ENCODE peak calls at places on chromosome 10, in six cellular contexts. D is stomach, L is A549, O is spleen, K is thyroid gland, S is lower leg skin. G is an unnamed sample.

GRCh38 chr10:5570979-5571810 is 46.4 kb downstream of the CALML3 start:
- DNase-seq in D (no peak), L (no peak), O (peak), K (no peak), S (no peak), G (no peak)

GRCh38 chr10:131695814-131696165 is 205.0 kb upstream of the PPP2R2D start:
- DNase-seq in D (no peak), L (no peak), O (no peak), K (no peak), S (no peak), G (no peak)

GRCh38 chr10:14820010-14820774 is 17.6 kb downstream of the CDNF start:
- DNase-seq in D (no peak), L (peak), O (no peak), K (no peak), S (no peak), G (no peak)

GRCh38 chr10:99172130-99172738 is 63.4 kb downstream of the HPSE2 start:
- DNase-seq in D (no peak), L (peak), O (no peak), K (peak), S (no peak), G (peak)

GRCh38 chr10:119705434-119705831 is 20.4 kb upstream of the INPP5F start:
- DNase-seq in D (no peak), L (no peak), O (no peak), K (no peak), S (no peak), G (no peak)

GRCh38 chr10:30270247-30270646 is 78.8 kb downstream of the MTPAP start:
- DNase-seq in D (no peak), L (no peak), O (no peak), K (no peak), S (no peak), G (no peak)

GRCh38 chr10:66834802-66835201 is 91.0 kb upstream of the LRRTM3 start:
- DNase-seq in D (no peak), L (no peak), O (no peak), K (no peak), S (no peak), G (no peak)

GRCh38 chr10:43420369-43421200 is 11.6 kb upstream of the HNRNPF start:
- DNase-seq in D (peak), L (peak), O (peak), K (peak), S (peak), G (peak)

GRCh38 chr10:6384847-6385246 is 182.1 kb downstream of the PFKFB3 start:
- DNase-seq in D (no peak), L (no peak), O (no peak), K (peak), S (no peak), G (no peak)

GRCh38 chr10:31927597-31928530 is 767 bp downstream of the ARHGAP12 start:
- DNase-seq in D (peak), L (peak), O (peak), K (peak), S (peak), G (peak)
- TF ChIP-seq POLR2A in D (no peak), L (no peak), O (no peak), K (no peak), S (no peak), G (no peak)

GRCh38 chr10:28503114-28503513 is 29.8 kb upstream of the WAC start:
- DNase-seq in D (peak), L (no peak), O (no peak), K (peak), S (no peak), G (peak)
- TF ChIP-seq CTCF in D (no peak), L (no peak), O (no peak), K (peak), S (no peak), G (no peak)

DNA sequence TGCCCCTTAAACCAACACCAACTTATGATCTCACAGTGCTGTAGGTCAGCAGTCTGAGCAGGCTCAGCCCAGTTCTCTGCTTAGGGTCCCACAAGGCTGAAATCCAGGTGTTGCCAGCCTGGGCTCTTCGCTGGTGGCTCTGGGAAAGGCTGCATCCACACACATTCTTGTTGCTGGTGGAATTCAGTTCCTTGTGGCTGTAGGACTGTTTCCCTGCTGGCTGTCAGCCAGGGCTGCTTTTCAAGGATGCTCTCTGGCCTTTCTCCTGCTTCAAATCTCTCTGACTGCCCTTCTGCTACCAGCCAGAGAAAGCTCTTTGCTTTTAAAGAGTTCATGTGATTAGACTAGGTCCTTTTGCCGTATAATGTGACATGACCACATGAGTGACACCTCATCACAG is 15.3 kb downstream of the POLL start:
- DNase-seq in D (no peak), L (no peak), O (no peak), K (no peak), S (no peak), G (no peak)
- TF ChIP-seq POLR2A in D (no peak), L (no peak), O (no peak), K (no peak), S (no peak), G (no peak)

DNA sequence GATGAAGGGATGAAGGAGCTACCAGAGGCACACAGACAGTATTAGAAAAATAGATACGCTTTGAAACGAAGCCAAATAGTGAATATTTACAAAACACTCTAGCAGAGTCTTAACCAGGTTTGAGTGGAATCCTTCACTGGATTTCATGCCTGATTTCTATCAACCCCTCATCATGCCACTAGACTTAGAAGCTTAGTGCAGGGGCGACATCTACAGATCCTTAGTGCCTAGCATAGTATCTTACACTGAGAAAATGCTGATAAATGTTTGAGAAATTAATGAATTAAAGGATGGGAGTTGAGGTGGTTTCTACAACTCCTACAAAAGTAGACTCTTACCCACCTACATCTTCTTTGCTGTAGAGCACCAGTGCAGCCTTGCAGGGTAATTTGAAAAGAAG is 54.7 kb upstream of the CCNJ start:
- DNase-seq in D (no peak), L (no peak), O (no peak), K (no peak), S (no peak), G (no peak)
- TF ChIP-seq CTCF in D (no peak), L (no peak), O (no peak), K (no peak), S (no peak), G (no peak)

GRCh38 chr10:27157150-27157549 is 2.0 kb downstream of the MASTL start:
- DNase-seq in D (no peak), L (no peak), O (no peak), K (no peak), S (no peak), G (no peak)
- TF ChIP-seq POLR2A in D (no peak), L (no peak), O (no peak), K (no peak), S (no peak), G (no peak)

GRCh38 chr10:115436999-115437398 is 343.8 kb downstream of the ATRNL1 start:
- DNase-seq in D (no peak), L (no peak), O (no peak), K (no peak), S (no peak), G (no peak)

GRCh38 chr10:115441907-115442520 is 348.8 kb downstream of the ATRNL1 start:
- DNase-seq in D (no peak), L (no peak), O (no peak), K (no peak), S (no peak), G (no peak)
- TF ChIP-seq CTCF in D (no peak), L (no peak), O (no peak), K (no peak), S (no peak), G (no peak)

GRCh38 chr10:22436893-22437619 is 91.8 kb downstream of the SPAG6 start:
- DNase-seq in D (peak), L (no peak), O (peak), K (peak), S (peak), G (peak)
- TF ChIP-seq POLR2A in D (no peak), L (no peak), O (peak), K (no peak), S (no peak), G (peak)

G was measured in prostate gland.